ENCODE peak calls at places on chromosome 13, in ten cellular contexts. N is heart left ventricle, F is HCT116, P is stomach, X is Peyer's patch, M is endothelial cell of umbilical vein, T is body of pancreas, R is tibial nerve, H is A549, O is breast epithelium. E is an unnamed sample.

GRCh38 chr13:112715715-112716460 is 26.1 kb downstream of the ATP11A start:
- DNase-seq in N (peak; percentile 20), F (no peak), P (no peak), X (peak; percentile 44), M (no peak), T (no peak), R (no peak), H (no peak), O (no peak), E (no peak)

GRCh38 chr13:107531816-107532215 is 683.5 kb downstream of the LIG4 start:
- DNase-seq in N (no peak), F (no peak), P (no peak), X (no peak), M (no peak), T (no peak), R (no peak), H (no peak), O (no peak), E (no peak)

GRCh38 chr13:42803563-42804212 is 22.3 kb downstream of the FAM216B start:
- DNase-seq in N (no peak), F (no peak), P (no peak), X (no peak), M (no peak), T (no peak), R (no peak), H (no peak), O (no peak), E (no peak)

GRCh38 chr13:90510319-90510718 is 837.2 kb upstream of the MIR17HG start:
- DNase-seq in N (no peak), F (no peak), P (no peak), X (no peak), M (no peak), T (no peak), R (no peak), H (no peak), O (no peak), E (no peak)

GRCh38 chr13:48896312-48896711 is 79.4 kb upstream of the FNDC3A start:
- DNase-seq in N (no peak), F (no peak), P (no peak), X (no peak), M (peak; percentile 53), T (no peak), R (no peak), H (peak; percentile 4), O (no peak), E (no peak)

GRCh38 chr13:28495586-28496564 is 947 bp upstream of the FLT1 start:
- DNase-seq in N (no peak), F (no peak), P (no peak), X (no peak), M (peak; percentile 41), T (no peak), R (no peak), H (no peak), O (no peak), E (no peak)

GRCh38 chr13:70415141-70415540 is 306.9 kb upstream of the KLHL1 start:
- DNase-seq in N (no peak), F (no peak), P (no peak), X (no peak), M (no peak), T (no peak), R (no peak), H (no peak), O (no peak), E (no peak)

GRCh38 chr13:57633950-57634828 is 2.6 kb downstream of the PCDH17 start:
- DNase-seq in N (peak; percentile 29), F (no peak), P (no peak), X (peak; percentile 45), M (peak; percentile 36), T (peak; percentile 26), R (no peak), H (no peak), O (no peak), E (no peak)

GRCh38 chr13:21058361-21058760 is 3.0 kb downstream of the LATS2 start:
- DNase-seq in N (no peak), F (no peak), P (no peak), X (no peak), M (peak; percentile 69), T (no peak), R (no peak), H (no peak), O (no peak), E (no peak)

DNA sequence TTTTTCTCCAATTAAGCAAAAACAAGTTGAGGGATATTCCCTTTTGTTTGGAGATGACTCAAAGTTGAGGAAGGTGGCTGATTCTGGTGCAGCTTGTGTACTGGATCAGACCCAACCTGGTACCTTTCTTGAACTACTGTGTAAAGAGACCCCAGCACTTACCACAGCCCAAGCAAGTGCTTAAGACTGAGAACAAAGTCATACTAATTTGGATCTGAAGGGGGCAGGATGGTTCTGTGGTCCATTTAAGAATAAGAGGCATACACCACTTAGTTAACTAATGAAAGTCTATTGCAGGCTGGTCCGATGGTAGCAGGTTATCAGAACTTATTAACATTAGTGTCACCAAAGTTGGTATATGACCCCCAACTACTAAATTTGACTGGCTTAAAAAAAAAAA is 6.3 kb downstream of the THSD1 start:
- DNase-seq in N (no peak), F (no peak), P (no peak), X (no peak), M (peak; percentile 69), T (no peak), R (no peak), H (peak; percentile 46), O (no peak), E (no peak)
- H3K4me1 ChIP-seq in N (no peaks in the 10 kb centered on the region), F (no peaks in the 10 kb centered on the region), P (peaks cover 8% of the 10 kb centered on the region), X (no peaks in the 10 kb centered on the region), M (peaks cover 10% of the 10 kb centered on the region), T (no peaks in the 10 kb centered on the region), R (peaks cover 17% of the 10 kb centered on the region), H (peaks cover 4% of the 10 kb centered on the region), O (no peaks in the 10 kb centered on the region), E (no peaks in the 10 kb centered on the region)

DNA sequence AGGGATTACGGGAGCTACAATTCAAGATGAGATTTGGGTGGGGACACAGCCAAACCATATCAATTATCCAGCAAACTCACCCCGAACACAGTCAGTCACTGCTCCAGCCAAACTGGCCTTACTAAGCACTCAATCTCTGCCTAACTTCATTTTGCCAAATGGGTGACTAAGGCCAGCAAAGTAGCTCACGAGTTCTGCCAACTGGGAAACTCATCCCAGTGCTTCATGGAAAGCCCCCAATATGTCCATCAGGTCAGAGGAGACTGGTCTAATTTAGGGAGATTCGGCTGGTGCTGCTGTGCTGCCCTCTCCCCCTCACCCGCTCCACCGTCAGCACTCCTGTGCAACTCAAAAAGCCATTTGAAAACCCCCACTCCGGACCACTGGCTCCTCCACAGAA is 324.0 kb downstream of the FOXO1 start:
- DNase-seq in N (no peak), F (no peak), P (no peak), X (no peak), M (no peak), T (no peak), R (no peak), H (no peak), O (no peak), E (no peak)
- TF ChIP-seq POLR2A in N (no peak), F (no peak), P (no peak), X (no peak), M (no peak), T (no peak), R (no peak), H (no peak), O (no peak), E (no peak)

GRCh38 chr13:85586422-85586831 is 212.8 kb downstream of the SLITRK6 start:
- DNase-seq in N (no peak), F (no peak), P (no peak), X (no peak), M (no peak), T (no peak), R (no peak), H (peak; percentile 85), O (no peak), E (no peak)

GRCh38 chr13:85588359-85588758 is 210.9 kb downstream of the SLITRK6 start:
- DNase-seq in N (no peak), F (no peak), P (no peak), X (no peak), M (no peak), T (no peak), R (no peak), H (no peak), O (no peak), E (no peak)

GRCh38 chr13:85590231-85590931 is 208.8 kb downstream of the SLITRK6 start:
- DNase-seq in N (no peak), F (no peak), P (no peak), X (no peak), M (no peak), T (no peak), R (no peak), H (peak; percentile 58), O (no peak), E (no peak)

GRCh38 chr13:85589021-85589420 is 210.2 kb downstream of the SLITRK6 start:
- DNase-seq in N (no peak), F (no peak), P (no peak), X (no peak), M (no peak), T (no peak), R (no peak), H (no peak), O (no peak), E (no peak)

GRCh38 chr13:85586856-85587255 is 212.4 kb downstream of the SLITRK6 start:
- DNase-seq in N (no peak), F (no peak), P (no peak), X (no peak), M (no peak), T (no peak), R (no peak), H (no peak), O (no peak), E (no peak)
- H3K4me1 ChIP-seq in N (no peaks in the 10 kb centered on the region), F (no peaks in the 10 kb centered on the region), P (no peaks in the 10 kb centered on the region), X (no peaks in the 10 kb centered on the region), M (no peaks in the 10 kb centered on the region), T (no peaks in the 10 kb centered on the region), R (no peaks in the 10 kb centered on the region), H (peaks cover 33% of the 10 kb centered on the region), O (no peaks in the 10 kb centered on the region), E (no peaks in the 10 kb centered on the region)

DNA sequence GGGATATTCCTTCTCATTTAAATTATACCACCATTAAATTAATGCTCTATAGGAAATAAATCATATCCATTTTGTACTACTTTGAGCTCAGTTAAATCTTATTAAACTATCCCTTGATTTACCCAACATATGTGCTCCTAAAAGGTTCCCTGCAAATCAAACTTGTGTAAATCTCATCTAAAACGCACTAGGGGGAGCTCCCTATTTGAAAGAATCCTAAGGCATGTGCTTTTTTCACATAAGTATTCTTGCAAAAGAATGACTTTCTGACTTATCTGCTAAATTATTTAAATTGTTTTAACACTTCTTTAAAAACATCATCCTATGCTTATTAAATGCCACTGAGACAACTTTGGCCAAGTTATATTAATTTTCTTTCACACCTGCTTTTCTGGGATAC is 7.9 kb downstream of the INTS6 start:
- DNase-seq in N (no peak), F (peak; percentile 15), P (no peak), X (no peak), M (peak; percentile 11), T (no peak), R (no peak), H (peak; percentile 46), O (no peak), E (no peak)
- TF ChIP-seq POLR2A in N (no peak), F (no peak), P (no peak), X (no peak), M (no peak), T (no peak), R (no peak), H (no peak), O (no peak), E (no peak)

GRCh38 chr13:46180393-46180792 is 1.6 kb downstream of the LCP1 start:
- DNase-seq in N (no peak), F (no peak), P (no peak), X (no peak), M (no peak), T (no peak), R (no peak), H (no peak), O (no peak), E (no peak)
- H3K4me1 ChIP-seq in N (no peaks in the 10 kb centered on the region), F (no peaks in the 10 kb centered on the region), P (peaks cover 12% of the 10 kb centered on the region), X (no peaks in the 10 kb centered on the region), M (no peaks in the 10 kb centered on the region), T (no peaks in the 10 kb centered on the region), R (no peaks in the 10 kb centered on the region), H (no peaks in the 10 kb centered on the region), O (no peaks in the 10 kb centered on the region), E (no peaks in the 10 kb centered on the region)

E was measured in transverse colon.